ENCODE peak calls at places on chromosome 15, in five cellular contexts. R, H, U, T and O are unnamed samples.
A peak's percentile ranks its signal among the peaks of the same experiment; 100 is the strongest.

GRCh38 chr15:31268108-31268501 is 58.5 kb upstream of the KLF13 start:
- DNase-seq in R (no peak), H (no peak), T (peak; percentile 51), U (no peak), O (no peak)

GRCh38 chr15:63110428-63111026 is 11.1 kb upstream of the LACTB start:
- DNase-seq in U (no peak), T (peak; percentile 35), R (no peak), H (no peak), O (no peak)

GRCh38 chr15:75062706-75063105 is 39.3 kb downstream of the PPCDC start:
- DNase-seq in R (no peak), H (no peak), T (no peak), U (no peak), O (no peak)

GRCh38 chr15:80028937-80029336 is 30.5 kb upstream of the ZFAND6 start:
- DNase-seq in T (no peak), U (no peak), R (no peak), H (no peak), O (no peak)

GRCh38 chr15:69082041-69082502 is 67.6 kb downstream of the NOX5 start:
- DNase-seq in U (no peak), T (peak; percentile 88), R (no peak), H (no peak), O (no peak)

GRCh38 chr15:81235781-81236507 is 39.3 kb downstream of the IL16 start:
- DNase-seq in U (peak; percentile 48), H (no peak), R (no peak), T (peak; percentile 99), O (no peak)

GRCh38 chr15:62568004-62568403 is 402.9 kb upstream of the C2CD4B start:
- DNase-seq in R (no peak), U (no peak), H (no peak), T (no peak), O (no peak)

GRCh38 chr15:91522609-91523332 is 330.7 kb upstream of the SLCO3A1 start:
- DNase-seq in T (no peak), R (no peak), H (peak; percentile 74), U (no peak), O (peak; percentile 6)

GRCh38 chr15:25242957-25243799 is 195.6 kb downstream of the UBE3A start:
- DNase-seq in R (no peak), T (no peak), H (no peak), U (peak; percentile 28), O (no peak)